ENCODE peak calls at places on chromosomes 16 and 17, in eight cellular contexts. One of them, this sample, is unnamed.

GRCh38 chr16:85606920-85607319 is 6.2 kb upstream of the GSE1 start:
- DNase-seq in fibroblast of lung: no peak
- DNase-seq in ovary: no peak
- DNase-seq in heart left ventricle: no peak
- DNase-seq in A549: no peak
- DNase-seq in brain microvascular endothelial cell: no peak
- DNase-seq in GM12864: no peak
- DNase-seq in GM13977: no peak
- DNase-seq in this sample: no peak

GRCh38 chr17:31291820-31292219 is 5.2 kb downstream of the OMG start:
- DNase-seq in fibroblast of lung: no peak
- DNase-seq in ovary: no peak
- DNase-seq in heart left ventricle: no peak
- DNase-seq in A549: no peak
- DNase-seq in brain microvascular endothelial cell: peak
- DNase-seq in GM12864: no peak
- DNase-seq in GM13977: no peak
- DNase-seq in this sample: no peak

GRCh38 chr17:27294689-27295630 is 1.0 kb downstream of the WSB1 start:
- DNase-seq in fibroblast of lung: peak
- DNase-seq in ovary: no peak
- DNase-seq in heart left ventricle: no peak
- DNase-seq in A549: peak
- DNase-seq in brain microvascular endothelial cell: peak
- DNase-seq in GM12864: peak
- DNase-seq in GM13977: peak
- DNase-seq in this sample: peak

GRCh38 chr17:68803122-68803615 is 152.0 kb downstream of the ABCA8 start:
- DNase-seq in fibroblast of lung: no peak
- DNase-seq in ovary: no peak
- DNase-seq in heart left ventricle: no peak
- DNase-seq in A549: no peak
- DNase-seq in brain microvascular endothelial cell: no peak
- DNase-seq in GM12864: no peak
- DNase-seq in GM13977: no peak
- DNase-seq in this sample: no peak

GRCh38 chr16:85477801-85478363 is 135.2 kb upstream of the GSE1 start:
- DNase-seq in fibroblast of lung: no peak
- DNase-seq in ovary: no peak
- DNase-seq in heart left ventricle: no peak
- DNase-seq in A549: no peak
- DNase-seq in brain microvascular endothelial cell: no peak
- DNase-seq in GM12864: no peak
- DNase-seq in GM13977: no peak
- DNase-seq in this sample: no peak

GRCh38 chr17:82238562-82239201 is 9.8 kb downstream of the SLC16A3 start:
- DNase-seq in fibroblast of lung: peak
- DNase-seq in ovary: peak
- DNase-seq in heart left ventricle: peak
- DNase-seq in A549: peak
- DNase-seq in brain microvascular endothelial cell: peak
- DNase-seq in GM12864: no peak
- DNase-seq in GM13977: no peak
- DNase-seq in this sample: peak

GRCh38 chr16:80778707-80779106 is 25.7 kb downstream of the CDYL2 start:
- DNase-seq in fibroblast of lung: no peak
- DNase-seq in ovary: no peak
- DNase-seq in heart left ventricle: no peak
- DNase-seq in A549: no peak
- DNase-seq in brain microvascular endothelial cell: no peak
- DNase-seq in GM12864: no peak
- DNase-seq in GM13977: no peak
- DNase-seq in this sample: no peak

GRCh38 chr16:31111881-31112466 is 3.8 kb downstream of the BCKDK start:
- DNase-seq in fibroblast of lung: no peak
- DNase-seq in ovary: no peak
- DNase-seq in heart left ventricle: no peak
- DNase-seq in A549: no peak
- DNase-seq in brain microvascular endothelial cell: no peak
- DNase-seq in GM12864: no peak
- DNase-seq in GM13977: no peak
- DNase-seq in this sample: no peak

GRCh38 chr16:17070882-17071592 is 399.7 kb downstream of the XYLT1 start:
- DNase-seq in fibroblast of lung: no peak
- DNase-seq in ovary: peak
- DNase-seq in heart left ventricle: no peak
- DNase-seq in A549: peak
- DNase-seq in brain microvascular endothelial cell: no peak
- DNase-seq in GM12864: peak
- DNase-seq in GM13977: peak
- DNase-seq in this sample: no peak

GRCh38 chr16:75550211-75550662 is 5.8 kb downstream of the TMEM231 start:
- DNase-seq in fibroblast of lung: peak
- DNase-seq in ovary: no peak
- DNase-seq in heart left ventricle: no peak
- DNase-seq in A549: peak
- DNase-seq in brain microvascular endothelial cell: peak
- DNase-seq in GM12864: peak
- DNase-seq in GM13977: peak
- DNase-seq in this sample: peak

GRCh38 chr17:11996722-11997146 is 541 bp downstream of the ZNF18 start:
- DNase-seq in fibroblast of lung: peak
- DNase-seq in ovary: no peak
- DNase-seq in heart left ventricle: no peak
- DNase-seq in A549: peak
- DNase-seq in brain microvascular endothelial cell: peak
- DNase-seq in GM12864: peak
- DNase-seq in GM13977: peak
- DNase-seq in this sample: peak

GRCh38 chr17:40311575-40311974 is 2.6 kb downstream of the RARA start:
- DNase-seq in fibroblast of lung: no peak
- DNase-seq in ovary: peak
- DNase-seq in heart left ventricle: peak
- DNase-seq in A549: no peak
- DNase-seq in brain microvascular endothelial cell: no peak
- DNase-seq in GM12864: no peak
- DNase-seq in GM13977: peak
- DNase-seq in this sample: no peak

GRCh38 chr16:31202402-31203385 is at the start of gene PYCARD:
- DNase-seq in fibroblast of lung: peak
- DNase-seq in ovary: peak
- DNase-seq in heart left ventricle: peak
- DNase-seq in A549: peak
- DNase-seq in brain microvascular endothelial cell: no peak
- DNase-seq in GM12864: no peak
- DNase-seq in GM13977: peak
- DNase-seq in this sample: no peak

GRCh38 chr17:29588561-29589411 is 662 bp downstream of the GIT1 start:
- DNase-seq in fibroblast of lung: peak
- DNase-seq in ovary: peak
- DNase-seq in heart left ventricle: no peak
- DNase-seq in A549: peak
- DNase-seq in brain microvascular endothelial cell: no peak
- DNase-seq in GM12864: no peak
- DNase-seq in GM13977: peak
- DNase-seq in this sample: no peak

DNA sequence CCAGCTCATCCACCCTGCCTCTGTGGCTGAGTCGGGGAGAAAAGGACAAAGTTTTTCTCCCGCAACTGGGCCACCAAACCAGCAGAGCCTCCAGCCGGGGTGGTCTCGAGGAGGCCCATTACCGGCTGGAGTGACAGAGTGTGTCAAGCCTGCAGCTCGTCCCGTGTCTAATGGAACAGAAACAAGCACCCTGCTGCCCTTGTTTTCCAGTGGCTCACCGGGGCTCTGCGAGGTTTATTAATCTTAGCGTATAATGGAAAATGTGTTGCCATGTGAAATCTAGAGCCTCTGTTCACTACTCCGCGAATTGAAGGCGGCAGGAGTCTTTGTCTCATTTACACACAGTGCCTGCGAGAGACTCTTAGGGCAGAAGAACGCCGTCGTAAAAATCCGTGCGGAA is 468.3 kb downstream of the WWOX start:
- DNase-seq in fibroblast of lung: no peak
- DNase-seq in ovary: no peak
- DNase-seq in heart left ventricle: no peak
- DNase-seq in A549: no peak
- DNase-seq in brain microvascular endothelial cell: no peak
- DNase-seq in GM12864: no peak
- DNase-seq in GM13977: no peak
- DNase-seq in this sample: no peak
- TF ChIP-seq CTCF in fibroblast of lung: no peak
- TF ChIP-seq CTCF in ovary: no peak
- TF ChIP-seq CTCF in heart left ventricle: no peak
- TF ChIP-seq CTCF in A549: no peak
- TF ChIP-seq CTCF in brain microvascular endothelial cell: no peak
- TF ChIP-seq CTCF in GM12864: no peak
- TF ChIP-seq CTCF in GM13977: no peak
- TF ChIP-seq CTCF in this sample: no peak

GRCh38 chr17:57735707-57736106 is 9.4 kb downstream of the CCDC182 start:
- DNase-seq in fibroblast of lung: no peak
- DNase-seq in ovary: no peak
- DNase-seq in heart left ventricle: no peak
- DNase-seq in A549: peak
- DNase-seq in brain microvascular endothelial cell: no peak
- DNase-seq in GM12864: no peak
- DNase-seq in GM13977: peak
- DNase-seq in this sample: peak
- TF ChIP-seq CTCF in fibroblast of lung: no peak
- TF ChIP-seq CTCF in ovary: no peak
- TF ChIP-seq CTCF in heart left ventricle: peak
- TF ChIP-seq CTCF in A549: peak
- TF ChIP-seq CTCF in brain microvascular endothelial cell: peak
- TF ChIP-seq CTCF in GM12864: peak
- TF ChIP-seq CTCF in GM13977: peak
- TF ChIP-seq CTCF in this sample: peak

GRCh38 chr17:64232466-64233262 is 30.4 kb downstream of the TEX2 start:
- DNase-seq in fibroblast of lung: no peak
- DNase-seq in ovary: no peak
- DNase-seq in heart left ventricle: no peak
- DNase-seq in A549: no peak
- DNase-seq in brain microvascular endothelial cell: no peak
- DNase-seq in GM12864: no peak
- DNase-seq in GM13977: no peak
- DNase-seq in this sample: no peak

GRCh38 chr17:64236827-64237403 is 26.1 kb downstream of the TEX2 start:
- DNase-seq in fibroblast of lung: no peak
- DNase-seq in ovary: no peak
- DNase-seq in heart left ventricle: no peak
- DNase-seq in A549: peak
- DNase-seq in brain microvascular endothelial cell: no peak
- DNase-seq in GM12864: no peak
- DNase-seq in GM13977: no peak
- DNase-seq in this sample: peak

GRCh38 chr17:64230551-64231408 is 32.3 kb downstream of the TEX2 start:
- DNase-seq in fibroblast of lung: peak
- DNase-seq in ovary: no peak
- DNase-seq in heart left ventricle: no peak
- DNase-seq in A549: peak
- DNase-seq in brain microvascular endothelial cell: peak
- DNase-seq in GM12864: no peak
- DNase-seq in GM13977: no peak
- DNase-seq in this sample: peak

GRCh38 chr17:64231567-64232141 is 31.4 kb downstream of the TEX2 start:
- DNase-seq in fibroblast of lung: no peak
- DNase-seq in ovary: no peak
- DNase-seq in heart left ventricle: no peak
- DNase-seq in A549: no peak
- DNase-seq in brain microvascular endothelial cell: no peak
- DNase-seq in GM12864: no peak
- DNase-seq in GM13977: no peak
- DNase-seq in this sample: peak

DNA sequence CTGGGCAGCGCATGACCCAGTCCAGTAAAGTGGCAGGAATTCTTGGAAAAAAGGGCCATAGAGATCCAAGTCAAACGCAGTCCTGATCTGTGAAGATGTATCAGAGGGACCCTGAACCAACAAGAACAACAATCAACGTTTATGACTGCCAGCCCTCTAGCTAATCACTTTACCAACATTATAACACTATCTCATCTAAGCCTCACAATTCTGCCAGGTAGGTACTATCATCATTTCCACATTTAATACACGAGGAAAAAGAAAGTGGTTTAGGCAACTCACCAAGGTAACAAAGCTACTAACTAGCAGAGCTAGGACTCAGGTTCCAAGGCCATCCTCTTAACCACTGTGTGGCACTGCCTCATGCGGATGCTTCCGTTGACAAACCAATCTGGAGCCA is 28.1 kb downstream of the TEX2 start:
- DNase-seq in fibroblast of lung: no peak
- DNase-seq in ovary: no peak
- DNase-seq in heart left ventricle: no peak
- DNase-seq in A549: no peak
- DNase-seq in brain microvascular endothelial cell: no peak
- DNase-seq in GM12864: no peak
- DNase-seq in GM13977: no peak
- DNase-seq in this sample: no peak
- TF ChIP-seq CTCF in fibroblast of lung: no peak
- TF ChIP-seq CTCF in ovary: no peak
- TF ChIP-seq CTCF in heart left ventricle: no peak
- TF ChIP-seq CTCF in A549: no peak
- TF ChIP-seq CTCF in brain microvascular endothelial cell: no peak
- TF ChIP-seq CTCF in GM12864: no peak
- TF ChIP-seq CTCF in GM13977: no peak
- TF ChIP-seq CTCF in this sample: no peak

DNA sequence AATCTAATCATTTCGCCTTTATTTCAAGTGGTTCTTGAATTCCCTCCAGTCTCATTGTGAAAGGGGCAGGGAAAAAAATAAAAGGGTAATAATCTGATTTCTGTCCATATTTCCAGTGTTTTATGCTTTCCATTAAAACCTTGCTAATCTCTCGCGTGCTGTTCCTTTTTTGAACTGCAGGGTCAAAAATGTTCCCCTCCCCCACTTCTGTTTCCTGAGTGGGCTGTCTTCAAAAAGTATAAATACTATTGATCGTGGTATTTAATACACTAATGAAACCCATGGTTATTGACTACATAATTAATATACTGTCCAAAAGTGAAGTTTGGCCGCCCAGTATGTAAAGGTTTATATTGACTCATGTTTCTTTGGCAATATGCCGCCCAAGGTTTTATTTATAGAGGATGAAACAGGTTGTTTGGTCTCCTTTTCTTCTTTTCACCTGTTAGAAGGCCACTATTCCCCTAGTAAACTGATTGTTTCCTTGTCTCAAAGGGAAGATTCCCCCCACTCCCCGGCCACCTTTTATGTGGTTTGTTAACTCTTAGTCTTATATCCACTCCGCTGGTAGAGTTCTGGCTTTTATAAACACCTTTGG is 69.7 kb downstream of the RPA1 start:
- DNase-seq in fibroblast of lung: no peak
- DNase-seq in ovary: no peak
- DNase-seq in heart left ventricle: no peak
- DNase-seq in A549: no peak
- DNase-seq in brain microvascular endothelial cell: no peak
- DNase-seq in GM12864: no peak
- DNase-seq in GM13977: no peak
- DNase-seq in this sample: no peak
- TF ChIP-seq CTCF in fibroblast of lung: no peak
- TF ChIP-seq CTCF in ovary: no peak
- TF ChIP-seq CTCF in heart left ventricle: no peak
- TF ChIP-seq CTCF in A549: no peak
- TF ChIP-seq CTCF in brain microvascular endothelial cell: peak
- TF ChIP-seq CTCF in GM12864: peak
- TF ChIP-seq CTCF in GM13977: no peak
- TF ChIP-seq CTCF in this sample: peak

GRCh38 chr17:55324296-55324978 is 59.7 kb downstream of the HLF start:
- DNase-seq in fibroblast of lung: no peak
- DNase-seq in ovary: no peak
- DNase-seq in heart left ventricle: no peak
- DNase-seq in A549: no peak
- DNase-seq in brain microvascular endothelial cell: no peak
- DNase-seq in GM12864: no peak
- DNase-seq in GM13977: no peak
- DNase-seq in this sample: no peak
- TF ChIP-seq CTCF in fibroblast of lung: no peak
- TF ChIP-seq CTCF in ovary: no peak
- TF ChIP-seq CTCF in heart left ventricle: no peak
- TF ChIP-seq CTCF in A549: no peak
- TF ChIP-seq CTCF in brain microvascular endothelial cell: no peak
- TF ChIP-seq CTCF in GM12864: no peak
- TF ChIP-seq CTCF in GM13977: no peak
- TF ChIP-seq CTCF in this sample: peak

This sample was measured in WERI-Rb-1.